ENCODE peak calls at places on chromosomes 11 and 22, in nine cellular contexts. One of them, this sample, is unnamed.

GRCh38 chr11:124894606-124895430 is 2.8 kb downstream of the ROBO4 start:
- DNase-seq in GM23248: no peak
- DNase-seq in neural progenitor cell: no peak
- DNase-seq in GM23338: no peak
- DNase-seq in HCT116: no peak
- DNase-seq in PC-3: no peak
- DNase-seq in SK-N-SH: peak; percentile 9
- DNase-seq in hepatocyte: no peak
- DNase-seq in MM.1S: no peak
- DNase-seq in this sample: no peak

GRCh38 chr11:110283862-110284261 is 12.6 kb downstream of the RDX start:
- DNase-seq in GM23248: no peak
- DNase-seq in neural progenitor cell: no peak
- DNase-seq in GM23338: no peak
- DNase-seq in HCT116: no peak
- DNase-seq in PC-3: no peak
- DNase-seq in SK-N-SH: no peak
- DNase-seq in hepatocyte: no peak
- DNase-seq in MM.1S: no peak
- DNase-seq in this sample: no peak

GRCh38 chr22:43889366-43890253 is 2.2 kb downstream of the PNPLA5 start:
- DNase-seq in GM23248: peak; percentile 46
- DNase-seq in neural progenitor cell: peak; percentile 40
- DNase-seq in GM23338: peak; percentile 24
- DNase-seq in HCT116: no peak
- DNase-seq in PC-3: peak; percentile 19
- DNase-seq in SK-N-SH: peak; percentile 23
- DNase-seq in hepatocyte: no peak
- DNase-seq in MM.1S: no peak
- DNase-seq in this sample: no peak

GRCh38 chr11:46102843-46103242 is 18.4 kb downstream of the PHF21A start:
- DNase-seq in GM23248: no peak
- DNase-seq in neural progenitor cell: peak; percentile 46
- DNase-seq in GM23338: no peak
- DNase-seq in HCT116: no peak
- DNase-seq in PC-3: no peak
- DNase-seq in SK-N-SH: no peak
- DNase-seq in hepatocyte: no peak
- DNase-seq in MM.1S: no peak
- DNase-seq in this sample: no peak

GRCh38 chr11:85918910-85919794 is 64.0 kb downstream of the CCDC83 start:
- DNase-seq in GM23248: peak; percentile 17
- DNase-seq in neural progenitor cell: peak; percentile 7
- DNase-seq in GM23338: no peak
- DNase-seq in HCT116: no peak
- DNase-seq in PC-3: no peak
- DNase-seq in SK-N-SH: no peak
- DNase-seq in hepatocyte: no peak
- DNase-seq in MM.1S: no peak
- DNase-seq in this sample: no peak

GRCh38 chr11:9263840-9264380 is 1.2 kb downstream of the DENND5A start:
- DNase-seq in GM23248: peak; percentile 68
- DNase-seq in neural progenitor cell: no peak
- DNase-seq in GM23338: no peak
- DNase-seq in HCT116: no peak
- DNase-seq in PC-3: no peak
- DNase-seq in SK-N-SH: peak; percentile 39
- DNase-seq in hepatocyte: no peak
- DNase-seq in MM.1S: peak; percentile 84
- DNase-seq in this sample: peak; percentile 24

GRCh38 chr11:115164774-115165173 is 339.4 kb downstream of the CADM1 start:
- DNase-seq in GM23248: peak; percentile 65
- DNase-seq in neural progenitor cell: no peak
- DNase-seq in GM23338: peak; percentile 61
- DNase-seq in HCT116: no peak
- DNase-seq in PC-3: no peak
- DNase-seq in SK-N-SH: no peak
- DNase-seq in hepatocyte: no peak
- DNase-seq in MM.1S: no peak
- DNase-seq in this sample: no peak

GRCh38 chr11:14499560-14500180 is at the start of gene COPB1:
- DNase-seq in GM23248: peak; percentile 97
- DNase-seq in neural progenitor cell: peak; percentile 94
- DNase-seq in GM23338: peak; percentile 95
- DNase-seq in HCT116: peak; percentile 88
- DNase-seq in PC-3: peak; percentile 84
- DNase-seq in SK-N-SH: peak; percentile 90
- DNase-seq in hepatocyte: peak; percentile 95
- DNase-seq in MM.1S: peak; percentile 94
- DNase-seq in this sample: peak; percentile 94

GRCh38 chr11:103609117-103610066 is 427.0 kb upstream of the DDI1 start:
- DNase-seq in GM23248: peak; percentile 89
- DNase-seq in neural progenitor cell: no peak
- DNase-seq in GM23338: peak; percentile 66
- DNase-seq in HCT116: peak; percentile 78
- DNase-seq in PC-3: peak; percentile 97
- DNase-seq in SK-N-SH: no peak
- DNase-seq in hepatocyte: peak; percentile 74
- DNase-seq in MM.1S: no peak
- DNase-seq in this sample: no peak

GRCh38 chr11:67160872-67161783 is 42.1 kb downstream of the KDM2A start:
- DNase-seq in GM23248: peak; percentile 38
- DNase-seq in neural progenitor cell: no peak
- DNase-seq in GM23338: peak; percentile 36
- DNase-seq in HCT116: no peak
- DNase-seq in PC-3: peak; percentile 74
- DNase-seq in SK-N-SH: no peak
- DNase-seq in hepatocyte: no peak
- DNase-seq in MM.1S: no peak
- DNase-seq in this sample: no peak

GRCh38 chr11:116640641-116641402 is 132.0 kb downstream of the BUD13 start:
- DNase-seq in GM23248: no peak
- DNase-seq in neural progenitor cell: no peak
- DNase-seq in GM23338: no peak
- DNase-seq in HCT116: no peak
- DNase-seq in PC-3: no peak
- DNase-seq in SK-N-SH: peak; percentile 36
- DNase-seq in hepatocyte: no peak
- DNase-seq in MM.1S: no peak
- DNase-seq in this sample: no peak

GRCh38 chr11:35087648-35088047 is 51.3 kb upstream of the CD44 start:
- DNase-seq in GM23248: peak; percentile 24
- DNase-seq in neural progenitor cell: no peak
- DNase-seq in GM23338: no peak
- DNase-seq in HCT116: no peak
- DNase-seq in PC-3: no peak
- DNase-seq in SK-N-SH: no peak
- DNase-seq in hepatocyte: no peak
- DNase-seq in MM.1S: no peak
- DNase-seq in this sample: no peak
- TF ChIP-seq EZH2phosphoT487 in GM23248: no peak
- TF ChIP-seq EZH2phosphoT487 in neural progenitor cell: no peak
- TF ChIP-seq EZH2phosphoT487 in GM23338: no peak
- TF ChIP-seq EZH2phosphoT487 in HCT116: no peak
- TF ChIP-seq EZH2phosphoT487 in PC-3: no peak
- TF ChIP-seq EZH2phosphoT487 in SK-N-SH: no peak
- TF ChIP-seq EZH2phosphoT487 in hepatocyte: no peak
- TF ChIP-seq EZH2phosphoT487 in MM.1S: no peak
- TF ChIP-seq EZH2phosphoT487 in this sample: no peak

GRCh38 chr11:75148436-75148983 is 2.4 kb upstream of the SLCO2B1 start:
- DNase-seq in GM23248: no peak
- DNase-seq in neural progenitor cell: no peak
- DNase-seq in GM23338: no peak
- DNase-seq in HCT116: no peak
- DNase-seq in PC-3: no peak
- DNase-seq in SK-N-SH: no peak
- DNase-seq in hepatocyte: no peak
- DNase-seq in MM.1S: no peak
- DNase-seq in this sample: no peak
- H3K4me1 ChIP-seq in GM23248: peaks cover 1% of the 10 kb centered on the region
- H3K4me1 ChIP-seq in neural progenitor cell: no peaks in the 10 kb centered on the region
- H3K4me1 ChIP-seq in GM23338: no peaks in the 10 kb centered on the region
- H3K4me1 ChIP-seq in HCT116: peaks cover 1% of the 10 kb centered on the region
- H3K4me1 ChIP-seq in PC-3: peaks cover 2% of the 10 kb centered on the region
- H3K4me1 ChIP-seq in SK-N-SH: peaks cover 16% of the 10 kb centered on the region
- H3K4me1 ChIP-seq in hepatocyte: peaks cover 36% of the 10 kb centered on the region
- H3K4me1 ChIP-seq in MM.1S: peaks cover 7% of the 10 kb centered on the region
- H3K4me1 ChIP-seq in this sample: peaks cover 25% of the 10 kb centered on the region

DNA sequence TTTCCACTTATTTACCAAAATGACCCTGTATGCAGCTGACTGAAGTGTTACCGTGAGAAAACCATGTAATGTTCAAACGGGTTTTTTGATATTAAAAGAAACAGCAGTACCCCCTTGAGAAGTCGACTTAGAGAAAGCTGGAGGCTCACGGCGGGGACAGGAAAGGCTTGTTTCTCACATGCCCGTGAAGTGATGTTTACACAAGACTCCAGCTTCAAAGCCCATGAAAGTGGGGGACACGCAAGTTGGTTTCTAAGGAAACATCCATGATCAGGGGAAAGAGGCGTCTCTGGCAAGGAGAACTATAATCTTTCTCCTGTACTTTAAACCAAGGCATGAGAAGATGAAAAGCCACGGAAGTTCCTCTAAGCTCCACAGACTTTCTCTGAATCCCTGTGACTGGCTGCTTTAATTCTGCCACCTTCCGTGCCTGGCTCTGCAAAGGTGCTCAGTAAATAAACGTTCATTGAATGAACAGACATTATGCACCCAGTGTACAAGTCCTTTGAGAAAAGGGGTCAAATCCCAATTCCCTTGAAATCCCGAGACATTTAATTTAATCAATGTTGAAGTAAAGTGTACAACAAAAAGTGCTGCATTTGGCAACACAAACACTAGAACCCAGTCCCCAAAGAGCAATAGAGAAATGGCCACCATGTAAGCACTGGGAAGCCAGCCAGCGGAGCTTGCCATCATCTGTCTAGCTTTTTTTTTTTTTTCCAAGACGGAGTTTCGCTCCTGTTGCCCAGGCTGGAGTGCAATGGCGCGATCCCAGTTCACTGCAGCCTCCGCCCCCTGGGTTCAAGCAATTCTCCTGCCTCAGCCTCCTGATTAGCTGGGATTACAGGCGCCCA is 58.7 kb downstream of the AHNAK start:
- DNase-seq in GM23248: no peak
- DNase-seq in neural progenitor cell: no peak
- DNase-seq in GM23338: no peak
- DNase-seq in HCT116: no peak
- DNase-seq in PC-3: no peak
- DNase-seq in SK-N-SH: no peak
- DNase-seq in hepatocyte: peak; percentile 63
- DNase-seq in MM.1S: no peak
- DNase-seq in this sample: no peak
- TF ChIP-seq EZH2phosphoT487 in GM23248: no peak
- TF ChIP-seq EZH2phosphoT487 in neural progenitor cell: no peak
- TF ChIP-seq EZH2phosphoT487 in GM23338: no peak
- TF ChIP-seq EZH2phosphoT487 in HCT116: no peak
- TF ChIP-seq EZH2phosphoT487 in PC-3: no peak
- TF ChIP-seq EZH2phosphoT487 in SK-N-SH: no peak
- TF ChIP-seq EZH2phosphoT487 in hepatocyte: no peak
- TF ChIP-seq EZH2phosphoT487 in MM.1S: no peak
- TF ChIP-seq EZH2phosphoT487 in this sample: no peak

GRCh38 chr11:2382129-2382517 is 5.0 kb downstream of the CD81 start:
- DNase-seq in GM23248: no peak
- DNase-seq in neural progenitor cell: no peak
- DNase-seq in GM23338: no peak
- DNase-seq in HCT116: no peak
- DNase-seq in PC-3: no peak
- DNase-seq in SK-N-SH: no peak
- DNase-seq in hepatocyte: no peak
- DNase-seq in MM.1S: no peak
- DNase-seq in this sample: no peak
- H3K4me1 ChIP-seq in GM23248: peaks cover 34% of the 10 kb centered on the region
- H3K4me1 ChIP-seq in neural progenitor cell: peaks cover 10% of the 10 kb centered on the region
- H3K4me1 ChIP-seq in GM23338: peaks cover 12% of the 10 kb centered on the region
- H3K4me1 ChIP-seq in HCT116: peaks cover 12% of the 10 kb centered on the region
- H3K4me1 ChIP-seq in PC-3: no peaks in the 10 kb centered on the region
- H3K4me1 ChIP-seq in SK-N-SH: peaks cover 29% of the 10 kb centered on the region
- H3K4me1 ChIP-seq in hepatocyte: peaks cover 3% of the 10 kb centered on the region
- H3K4me1 ChIP-seq in MM.1S: peaks cover 19% of the 10 kb centered on the region
- H3K4me1 ChIP-seq in this sample: peaks cover 69% of the 10 kb centered on the region